ENCODE peak calls at places on chromosome 20, in eight cellular contexts. Y, E, V, F, A, Z, R and D are unnamed samples.

GRCh38 chr20:38471987-38472512 is 593 bp upstream of the RALGAPB start:
- DNase-seq in Y (no peak), V (no peak), F (no peak), A (no peak), R (no peak), E (no peak), Z (no peak), D (no peak)

GRCh38 chr20:47546184-47547033 is 44.7 kb downstream of the NCOA3 start:
- DNase-seq in E (no peak), F (no peak), V (no peak), R (no peak), Y (peak), A (peak), Z (no peak), D (peak)

GRCh38 chr20:57653546-57653900 is 33.3 kb upstream of the ZBP1 start:
- DNase-seq in V (no peak), Y (no peak), E (no peak), A (no peak), R (no peak), F (peak), Z (no peak), D (no peak)

GRCh38 chr20:51402201-51402600 is 140.3 kb downstream of the NFATC2 start:
- DNase-seq in R (no peak), F (no peak), E (no peak), A (peak), V (no peak), Z (no peak), Y (no peak), D (no peak)

GRCh38 chr20:20713244-20713765 is 861 bp upstream of the RALGAPA2 start:
- DNase-seq in E (peak), F (peak), Z (no peak), Y (no peak), A (no peak), R (no peak), V (no peak), D (no peak)

GRCh38 chr20:37781626-37782025 is 87.8 kb downstream of the CTNNBL1 start:
- DNase-seq in E (no peak), A (peak), R (no peak), Y (no peak), V (no peak), F (no peak), Z (no peak), D (peak)

GRCh38 chr20:29878281-29878741 is 1379.2 kb upstream of the DEFB115 start:
- DNase-seq in V (no peak), F (peak), Y (no peak), R (peak), Z (no peak), A (no peak), E (peak), D (peak)

GRCh38 chr20:32983459-32984112 is 20.6 kb downstream of the SUN5 start:
- DNase-seq in A (no peak), E (no peak), Z (no peak), V (no peak), R (no peak), F (no peak), Y (no peak), D (no peak)

GRCh38 chr20:57130160-57130772 is 136.2 kb downstream of the BMP7 start:
- DNase-seq in F (no peak), A (no peak), V (no peak), E (peak), R (no peak), Y (no peak), Z (no peak), D (peak)

GRCh38 chr20:48875914-48876240 is 45.6 kb upstream of the ARFGEF2 start:
- DNase-seq in Y (no peak), E (no peak), A (no peak), Z (no peak), R (no peak), V (no peak), F (no peak), D (no peak)

GRCh38 chr20:2544211-2544610 is 7.8 kb downstream of the TMC2 start:
- DNase-seq in F (no peak), Y (peak), V (no peak), A (peak), E (no peak), Z (no peak), R (no peak), D (peak)

GRCh38 chr20:53910312-53911002 is 159.9 kb downstream of the BCAS1 start:
- DNase-seq in F (no peak), Z (no peak), A (no peak), Y (no peak), E (no peak), R (no peak), V (no peak), D (no peak)

GRCh38 chr20:11008444-11008843 is 334.6 kb upstream of the JAG1 start:
- DNase-seq in V (no peak), Z (no peak), F (no peak), R (no peak), E (no peak), A (no peak), Y (no peak), D (no peak)

GRCh38 chr20:20414640-20415274 is 46.9 kb downstream of the INSM1 start:
- DNase-seq in A (no peak), Z (no peak), V (no peak), F (no peak), E (no peak), Y (no peak), R (no peak), D (no peak)

GRCh38 chr20:37397076-37397953 is 51.4 kb downstream of the SRC start:
- DNase-seq in R (no peak), F (peak), V (no peak), Y (no peak), E (peak), A (no peak), Z (no peak), D (peak)

GRCh38 chr20:9051508-9051907 is 17.4 kb upstream of the PLCB4 start:
- DNase-seq in V (peak), R (no peak), Z (no peak), F (no peak), Y (peak), E (peak), A (peak), D (peak)

GRCh38 chr20:33477386-33478234 is 12.3 kb upstream of the CBFA2T2 start:
- DNase-seq in A (no peak), Y (no peak), V (no peak), Z (peak), F (peak), R (peak), E (no peak), D (no peak)

GRCh38 chr20:19265646-19266374 is 53.4 kb downstream of the SLC24A3 start:
- DNase-seq in V (no peak), Z (no peak), A (no peak), Y (no peak), E (peak), R (peak), F (no peak), D (no peak)

GRCh38 chr20:47332381-47333206 is 23.9 kb downstream of the ZMYND8 start:
- DNase-seq in Y (no peak), F (no peak), R (no peak), A (no peak), V (no peak), E (no peak), Z (no peak), D (no peak)

GRCh38 chr20:4720121-4720976 is 1.4 kb upstream of the PRND start:
- DNase-seq in Z (peak), F (peak), V (peak), A (peak), Y (peak), E (peak), R (peak), D (peak)

GRCh38 chr20:24132246-24132645 is 143.7 kb upstream of the GGTLC1 start:
- DNase-seq in V (no peak), Z (no peak), Y (peak), A (no peak), E (no peak), F (no peak), R (no peak), D (no peak)

GRCh38 chr20:5971203-5971602 is 20.8 kb downstream of the MCM8 start:
- DNase-seq in E (no peak), A (no peak), Y (no peak), F (no peak), V (no peak), R (no peak), Z (no peak), D (peak)

GRCh38 chr20:15931897-15932296 is 641.4 kb downstream of the KIF16B start:
- DNase-seq in A (no peak), F (no peak), R (no peak), V (no peak), Y (no peak), Z (no peak), E (no peak), D (no peak)

GRCh38 chr20:53750827-53751393 is 157.3 kb upstream of the ZNF217 start:
- DNase-seq in F (no peak), V (no peak), A (peak), R (no peak), Z (no peak), E (no peak), Y (peak), D (peak)

GRCh38 chr20:31605031-31605901 is at the start of gene ID1:
- DNase-seq in R (peak), F (peak), V (peak), E (peak), Z (peak), Y (peak), A (peak), D (peak)

GRCh38 chr20:64231621-64232550 is 23.7 kb upstream of the PCMTD2 start:
- DNase-seq in A (no peak), Y (no peak), F (peak), E (no peak), V (no peak), R (no peak), Z (no peak), D (no peak)

GRCh38 chr20:31923388-31924271 is 28.2 kb downstream of the PDRG1 start:
- DNase-seq in F (peak), E (no peak), A (no peak), V (no peak), Y (no peak), R (no peak), Z (no peak), D (no peak)

GRCh38 chr20:63320616-63321147 is 27.7 kb downstream of the COL20A1 start:
- DNase-seq in Y (no peak), Z (no peak), A (no peak), R (no peak), E (no peak), F (no peak), V (no peak), D (no peak)

DNA sequence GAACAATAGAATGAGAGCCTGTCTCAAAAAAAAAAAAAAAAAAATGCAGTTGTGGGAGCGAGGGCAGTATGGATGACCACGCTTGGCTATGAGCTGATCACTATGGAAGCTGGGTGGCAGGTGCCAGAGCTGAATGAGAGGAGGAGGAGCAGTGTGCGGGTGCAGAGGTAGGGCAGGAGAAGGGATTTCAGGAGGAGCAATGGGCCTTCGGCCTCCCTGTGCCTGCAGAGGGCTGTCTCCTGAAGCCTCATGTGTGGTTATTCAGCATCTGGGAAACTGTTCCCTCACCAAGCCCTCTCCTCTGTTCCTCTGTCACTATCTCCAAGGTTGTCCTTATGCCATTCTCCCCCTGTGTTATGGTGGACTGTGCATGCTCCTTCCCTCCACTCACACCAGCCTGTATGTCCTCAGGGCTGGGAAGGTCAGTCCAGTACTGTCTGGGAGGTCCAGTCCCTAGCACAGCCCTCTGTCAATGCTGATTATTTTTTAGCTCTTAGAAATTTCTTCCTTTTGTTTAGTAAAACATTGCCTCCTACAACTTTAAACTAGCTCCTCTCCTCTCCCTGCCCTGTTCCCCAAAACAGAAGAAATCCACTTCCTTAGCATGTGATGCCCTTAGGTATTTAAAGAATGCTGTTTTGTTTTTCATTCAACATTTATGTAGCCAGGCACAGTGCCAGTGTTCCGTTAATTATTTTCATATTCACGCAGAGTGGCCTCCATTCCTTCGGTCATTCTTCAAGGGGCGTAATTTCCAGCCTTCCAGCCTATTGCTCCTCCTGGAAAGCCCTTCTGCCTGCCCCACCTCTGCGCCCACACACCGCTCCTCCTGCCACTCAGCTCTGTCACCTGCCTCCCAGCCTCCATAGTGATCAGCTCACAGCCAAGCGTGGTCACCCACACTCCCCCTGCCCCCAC is 48.9 kb downstream of the CNBD2 start:
- DNase-seq in Z (no peak), A (peak), R (peak), F (peak), Y (peak), E (no peak), V (no peak), D (peak)
- H3K9ac ChIP-seq in Z (no peak), A (peak), R (no peak), F (peak), Y (peak), E (no peak), V (no peak), D (no peak)

GRCh38 chr20:59697082-59697481 is 92.7 kb downstream of the PHACTR3 start:
- DNase-seq in R (no peak), A (no peak), Z (no peak), E (no peak), Y (no peak), V (no peak), F (no peak), D (no peak)
- H3K9ac ChIP-seq in R (no peak), A (no peak), Z (no peak), E (no peak), Y (no peak), V (no peak), F (no peak), D (no peak)

GRCh38 chr20:35503841-35504460 is 25.5 kb downstream of the C20orf173 start:
- DNase-seq in R (no peak), V (no peak), F (no peak), Y (no peak), E (no peak), Z (no peak), A (no peak), D (no peak)
- H3K9ac ChIP-seq in R (no peak), V (no peak), F (no peak), Y (no peak), E (no peak), Z (no peak), A (no peak), D (no peak)

DNA sequence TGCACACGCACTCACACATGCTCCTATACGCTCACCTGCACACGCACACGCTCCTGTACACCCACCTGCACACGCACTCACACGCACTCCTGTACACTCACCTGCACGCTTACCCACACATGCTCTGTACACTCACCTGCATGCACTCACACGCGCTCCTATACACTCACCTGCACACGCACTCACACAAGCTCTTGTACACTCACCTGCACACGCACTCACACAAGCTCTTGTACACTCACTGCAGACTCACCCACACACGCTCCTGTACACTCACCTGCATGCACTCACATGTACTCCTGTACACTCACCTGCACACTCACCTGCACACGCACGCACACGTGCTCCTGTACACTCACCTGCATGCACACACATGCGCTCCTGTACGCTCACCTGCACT is 22.0 kb upstream of the TAF4 start:
- DNase-seq in R (no peak), Z (no peak), V (no peak), Y (no peak), E (no peak), A (no peak), F (no peak), D (no peak)
- H3K9ac ChIP-seq in R (no peak), Z (no peak), V (no peak), Y (no peak), E (no peak), A (no peak), F (no peak), D (no peak)

GRCh38 chr20:1330075-1330830 is 1.3 kb upstream of the SDCBP2 start:
- DNase-seq in Z (peak), V (no peak), E (no peak), Y (no peak), R (peak), F (no peak), A (no peak), D (peak)
- H3K9ac ChIP-seq in Z (peak), V (no peak), E (no peak), Y (peak), R (no peak), F (no peak), A (no peak), D (peak)

GRCh38 chr20:561437-562231 is 18.0 kb upstream of the CSNK2A1 start:
- DNase-seq in A (peak), Y (peak), F (no peak), V (peak), R (peak), Z (peak), E (peak), D (peak)

GRCh38 chr20:558117-558516 is 14.5 kb upstream of the CSNK2A1 start:
- DNase-seq in V (no peak), R (no peak), Z (no peak), Y (no peak), E (no peak), A (no peak), F (no peak), D (peak)

GRCh38 chr20:564195-564594 is 20.6 kb upstream of the CSNK2A1 start:
- DNase-seq in A (no peak), Z (no peak), E (no peak), F (no peak), V (no peak), Y (no peak), R (peak), D (no peak)

GRCh38 chr20:560680-561079 is 17.1 kb upstream of the CSNK2A1 start:
- DNase-seq in E (no peak), Z (no peak), Y (no peak), F (no peak), R (peak), A (no peak), V (no peak), D (no peak)

GRCh38 chr20:562232-562897 is 18.8 kb upstream of the CSNK2A1 start:
- DNase-seq in Z (no peak), R (peak), E (no peak), Y (no peak), F (no peak), V (no peak), A (no peak), D (no peak)
- H3K9ac ChIP-seq in Z (no peak), R (no peak), E (no peak), Y (no peak), F (no peak), V (no peak), A (no peak), D (no peak)

GRCh38 chr20:49983848-49984408 is 1.1 kb downstream of the SNAI1 start:
- DNase-seq in Z (no peak), Y (peak), V (no peak), A (peak), E (no peak), F (peak), R (no peak), D (no peak)
- H3K9ac ChIP-seq in Z (peak), Y (peak), V (peak), A (peak), E (no peak), F (peak), R (peak), D (no peak)

DNA sequence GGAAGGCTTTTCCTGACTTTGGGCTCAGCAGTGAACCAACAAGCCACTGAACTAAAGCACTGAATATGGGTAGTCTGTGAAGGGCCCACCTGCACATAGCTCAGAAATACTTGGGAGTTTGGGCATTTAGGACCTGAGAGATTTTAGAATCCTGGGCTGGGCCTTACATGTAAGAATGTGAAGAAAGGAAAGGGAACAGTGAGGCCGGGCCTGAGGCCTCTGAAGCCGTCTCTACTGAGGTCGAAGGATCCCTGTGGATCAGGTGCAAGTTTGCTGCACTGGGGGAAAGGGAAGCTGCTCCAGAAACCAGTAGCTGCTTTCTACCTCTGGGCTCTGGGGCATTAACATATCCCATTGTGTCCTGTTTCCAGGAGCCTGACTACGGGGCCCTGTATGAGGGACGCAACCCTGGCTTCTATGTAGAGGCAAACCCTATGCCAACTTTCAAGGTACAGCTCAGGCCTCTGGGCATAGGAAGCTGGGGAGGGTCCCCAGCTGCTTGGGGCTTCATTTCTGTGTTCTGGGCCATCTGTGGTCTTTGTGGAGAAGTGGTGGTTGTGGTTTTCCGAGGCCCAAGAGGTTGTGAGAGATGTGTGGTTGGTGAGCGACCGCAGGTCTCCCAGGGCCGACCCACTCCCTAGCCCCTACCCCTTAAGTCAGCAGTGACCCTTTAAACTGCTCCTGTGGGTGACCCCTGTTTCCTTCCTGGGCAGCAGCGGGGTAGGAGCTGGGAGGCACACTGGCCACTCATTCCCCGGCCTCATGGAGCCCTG is 30.3 kb downstream of the PLCG1 start:
- DNase-seq in V (no peak), Z (no peak), Y (no peak), R (no peak), E (no peak), F (no peak), A (no peak), D (no peak)
- H3K9ac ChIP-seq in V (no peak), Z (no peak), Y (no peak), R (no peak), E (no peak), F (no peak), A (no peak), D (no peak)

GRCh38 chr20:44166008-44166407 is 21.0 kb downstream of the JPH2 start:
- DNase-seq in V (no peak), A (peak), E (peak), Z (no peak), F (no peak), Y (peak), R (no peak), D (peak)
- H3K9ac ChIP-seq in V (no peak), A (peak), E (no peak), Z (no peak), F (no peak), Y (peak), R (no peak), D (peak)

GRCh38 chr20:44187763-44188709 is 1.0 kb upstream of the JPH2 start:
- DNase-seq in Y (peak), Z (no peak), V (no peak), F (no peak), A (peak), E (no peak), R (peak), D (peak)
- H3K9ac ChIP-seq in Y (peak), Z (peak), V (peak), F (no peak), A (peak), E (peak), R (peak), D (peak)